ENCODE peak calls at places on chromosomes 12 and 14, in six cellular contexts. L, N, G, P, D and F are unnamed samples.

GRCh38 chr14:55780156-55780946 is 200.3 kb downstream of the KTN1 start:
- DNase-seq in L (peak), N (no peak), G (no peak), P (no peak), D (no peak), F (no peak)

GRCh38 chr14:25444381-25444780 is 394.4 kb upstream of the STXBP6 start:
- DNase-seq in L (no peak), N (no peak), G (no peak), P (no peak), D (no peak), F (no peak)

GRCh38 chr14:71672596-71672995 is 259.6 kb upstream of the RGS6 start:
- DNase-seq in L (no peak), N (no peak), G (no peak), P (no peak), D (no peak), F (no peak)

GRCh38 chr12:106581543-106582263 is 1.1 kb upstream of the RFX4 start:
- DNase-seq in L (no peak), N (peak), G (no peak), P (no peak), D (no peak), F (no peak)

GRCh38 chr12:8108808-8109398 is 14.5 kb upstream of the CLEC4A start:
- DNase-seq in L (peak), N (peak), G (peak), P (peak), D (peak), F (peak)

GRCh38 chr12:120079352-120080042 is 37.1 kb downstream of the RAB35 start:
- DNase-seq in L (no peak), N (no peak), G (no peak), P (no peak), D (peak), F (no peak)

GRCh38 chr12:75389061-75389460 is 1.8 kb upstream of the GLIPR1L2 start:
- DNase-seq in L (no peak), N (no peak), G (no peak), P (no peak), D (no peak), F (no peak)

GRCh38 chr14:92143962-92144361 is 22.2 kb downstream of the CPSF2 start:
- DNase-seq in L (no peak), N (no peak), G (no peak), P (no peak), D (no peak), F (no peak)

GRCh38 chr14:24903337-24903736 is 146.6 kb downstream of the STXBP6 start:
- DNase-seq in L (no peak), N (no peak), G (no peak), P (no peak), D (no peak), F (no peak)

GRCh38 chr14:67562025-67562775 is 29.1 kb downstream of the PLEKHH1 start:
- DNase-seq in L (no peak), N (no peak), G (no peak), P (no peak), D (no peak), F (no peak)

GRCh38 chr14:87899228-87899627 is 93.8 kb downstream of the GALC start:
- DNase-seq in L (no peak), N (no peak), G (no peak), P (no peak), D (no peak), F (no peak)

GRCh38 chr12:4251228-4251891 is 22.2 kb upstream of the CCND2 start:
- DNase-seq in L (no peak), N (no peak), G (no peak), P (no peak), D (no peak), F (no peak)

GRCh38 chr14:92959761-92960680 is 37.1 kb downstream of the CHGA start:
- DNase-seq in L (peak), N (no peak), G (no peak), P (peak), D (no peak), F (no peak)

GRCh38 chr12:92224685-92225331 is 79.2 kb upstream of the BTG1 start:
- DNase-seq in L (no peak), N (no peak), G (no peak), P (no peak), D (no peak), F (no peak)

GRCh38 chr12:91620949-91621348 is 438.3 kb upstream of the DCN start:
- DNase-seq in L (no peak), N (no peak), G (peak), P (peak), D (peak), F (no peak)

GRCh38 chr12:42804928-42805327 is 215.4 kb upstream of the PRICKLE1 start:
- DNase-seq in L (no peak), N (no peak), G (no peak), P (no peak), D (no peak), F (no peak)

GRCh38 chr14:90272523-90272922 is 16.2 kb downstream of the PSMC1 start:
- DNase-seq in L (no peak), N (no peak), G (no peak), P (no peak), D (no peak), F (no peak)

GRCh38 chr12:77925536-77926108 is 94.9 kb downstream of the NAV3 start:
- DNase-seq in L (peak), N (peak), G (peak), P (peak), D (peak), F (peak)

GRCh38 chr14:52048641-52049204 is 20.1 kb downstream of the NID2 start:
- DNase-seq in L (peak), N (no peak), G (no peak), P (no peak), D (no peak), F (no peak)

GRCh38 chr14:104865069-104865630 is at the start of gene CEP170B:
- DNase-seq in L (peak), N (peak), G (no peak), P (no peak), D (no peak), F (no peak)

GRCh38 chr12:111122458-111122878 is 202.1 kb upstream of the MYL2 start:
- DNase-seq in L (no peak), N (no peak), G (no peak), P (no peak), D (no peak), F (no peak)

GRCh38 chr14:92969470-92970232 is 46.7 kb downstream of the CHGA start:
- DNase-seq in L (peak), N (no peak), G (peak), P (peak), D (no peak), F (peak)

GRCh38 chr12:54341901-54342300 is 17.0 kb downstream of the COPZ1 start:
- DNase-seq in L (no peak), N (no peak), G (no peak), P (no peak), D (no peak), F (no peak)

GRCh38 chr14:52185178-52185577 is 82.3 kb upstream of the PTGDR start:
- DNase-seq in L (no peak), N (no peak), G (no peak), P (no peak), D (no peak), F (no peak)